ENCODE peak calls at places on chromosomes 3 and 15, in four cellular contexts. R, L, Z and K are unnamed samples.
A peak's percentile ranks its signal among the peaks of the same experiment; 100 is the strongest.

GRCh38 chr3:183254816-183255730 is 2.0 kb downstream of the B3GNT5 start:
- DNase-seq in R (no peak), L (peak; percentile 91), Z (peak; percentile 18), K (no peak)

GRCh38 chr3:139120336-139120971 is 75.8 kb upstream of the PRR23C start:
- DNase-seq in R (no peak), L (peak; percentile 50), Z (peak; percentile 87), K (peak; percentile 38)

GRCh38 chr15:29437888-29438713 is 168.5 kb upstream of the NSMCE3 start:
- DNase-seq in R (no peak), L (no peak), Z (no peak), K (no peak)

GRCh38 chr15:90611157-90611556 is 81.4 kb downstream of the CRTC3 start:
- DNase-seq in R (no peak), L (no peak), Z (no peak), K (no peak)

GRCh38 chr15:71634820-71635219 is 175.5 kb upstream of the NR2E3 start:
- DNase-seq in R (no peak), L (no peak), Z (no peak), K (no peak)

GRCh38 chr3:150104564-150104963 is 133.9 kb upstream of the PFN2 start:
- DNase-seq in R (no peak), L (no peak), Z (no peak), K (no peak)

GRCh38 chr3:108528459-108529231 is 18.2 kb upstream of the MYH15 start:
- DNase-seq in R (peak; percentile 39), L (no peak), Z (no peak), K (no peak)

GRCh38 chr3:195761031-195761430 is 40.3 kb downstream of the MUC20 start:
- DNase-seq in R (no peak), L (no peak), Z (no peak), K (no peak)

GRCh38 chr15:35358824-35359223 is 187.1 kb downstream of the DPH6 start:
- DNase-seq in R (no peak), L (no peak), Z (no peak), K (no peak)

GRCh38 chr3:192888121-192888520 is 29.5 kb downstream of the MB21D2 start:
- DNase-seq in R (no peak), L (no peak), Z (no peak), K (no peak)

GRCh38 chr3:183301937-183302580 is 49.0 kb downstream of the B3GNT5 start:
- DNase-seq in R (no peak), L (no peak), Z (peak; percentile 16), K (no peak)

GRCh38 chr3:49671291-49672288 is 2.6 kb upstream of the APEH start:
- DNase-seq in R (peak; percentile 38), L (peak; percentile 80), Z (peak; percentile 53), K (peak; percentile 70)

GRCh38 chr3:124325248-124325647 is 333.3 kb upstream of the ROPN1 start:
- DNase-seq in R (no peak), L (no peak), Z (no peak), K (no peak)

GRCh38 chr3:87969620-87970019 is 89.2 kb downstream of the CGGBP1 start:
- DNase-seq in R (no peak), L (no peak), Z (no peak), K (no peak)

GRCh38 chr3:46400000-46400734 is 6.7 kb downstream of the CCR5AS start:
- DNase-seq in R (no peak), L (peak; percentile 86), Z (peak; percentile 62), K (no peak)

GRCh38 chr3:5304789-5305680 is 117.5 kb downstream of the EDEM1 start:
- DNase-seq in R (no peak), L (peak; percentile 70), Z (peak; percentile 44), K (peak; percentile 79)

GRCh38 chr3:190362258-190362657 is 25.7 kb upstream of the CLDN16 start:
- DNase-seq in R (no peak), L (no peak), Z (no peak), K (peak; percentile 53)

GRCh38 chr15:99421172-99421656 is 144.6 kb upstream of the MEF2A start:
- DNase-seq in R (no peak), L (no peak), Z (peak; percentile 39), K (peak; percentile 43)

GRCh38 chr3:156461889-156462288 is 93.0 kb downstream of the SSR3 start:
- DNase-seq in R (no peak), L (peak; percentile 34), Z (no peak), K (no peak)

GRCh38 chr15:83164409-83165404 is 42.9 kb downstream of the HDGFL3 start:
- DNase-seq in R (no peak), L (no peak), Z (peak; percentile 86), K (no peak)

GRCh38 chr3:172600644-172601065 is 77.4 kb upstream of the TNFSF10 start:
- DNase-seq in R (no peak), L (no peak), Z (no peak), K (no peak)

GRCh38 chr3:147412491-147412916 is 3.3 kb downstream of the ZIC1 start:
- DNase-seq in R (no peak), L (no peak), Z (no peak), K (no peak)

GRCh38 chr15:87711011-87711410 is 545.5 kb downstream of the NTRK3 start:
- DNase-seq in R (no peak), L (no peak), Z (peak; percentile 45), K (no peak)

DNA sequence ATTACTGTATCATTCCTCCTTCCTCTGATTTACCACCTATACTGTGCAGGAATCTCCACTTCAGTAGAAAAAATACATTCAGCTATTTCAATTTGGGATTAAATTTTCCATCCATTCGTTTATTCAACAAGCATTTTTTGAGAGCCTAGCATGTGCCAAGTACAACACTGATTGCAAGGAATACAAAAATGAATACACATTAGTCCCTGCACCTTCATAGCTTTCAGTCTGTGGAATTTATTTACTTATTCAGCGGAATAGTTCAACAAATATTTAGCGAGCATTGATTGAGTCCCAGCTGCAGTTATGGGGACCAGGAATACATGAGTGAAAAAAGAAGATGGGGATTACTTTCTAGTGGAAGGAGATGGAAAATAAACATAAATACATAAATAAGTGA is 606.8 kb upstream of the TBL1XR1 start:
- DNase-seq in R (no peak), L (no peak), Z (no peak), K (no peak)
- TF ChIP-seq CHD1 in R (no peak), L (no peak), Z (no peak), K (no peak)

GRCh38 chr15:59259137-59259943 is 52.7 kb downstream of the LDHAL6B start:
- DNase-seq in R (no peak), L (no peak), Z (no peak), K (no peak)
- TF ChIP-seq CHD1 in R (no peak), L (no peak), Z (no peak), K (no peak)

DNA sequence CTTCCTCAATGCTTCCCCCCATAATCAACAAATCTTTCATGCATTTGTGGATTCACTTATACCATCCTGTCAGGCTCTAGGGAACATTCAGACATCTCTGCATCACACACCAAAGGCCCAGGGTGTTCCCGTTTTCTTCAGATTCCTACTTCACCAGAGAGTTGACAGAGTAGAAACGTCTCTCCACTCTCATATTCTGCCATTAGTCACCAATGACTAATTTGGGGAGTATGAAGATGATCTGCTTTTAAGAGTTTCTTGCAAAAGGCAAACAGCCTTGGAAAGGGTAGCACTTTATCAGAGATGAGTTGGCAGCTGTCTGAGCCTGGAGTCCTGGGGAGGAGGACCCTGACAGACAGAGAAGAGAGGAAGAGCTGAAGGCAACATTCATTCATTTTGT is 55.8 kb upstream of the DGKG start:
- DNase-seq in R (no peak), L (no peak), Z (peak; percentile 83), K (peak; percentile 10)
- TF ChIP-seq CHD1 in R (no peak), L (no peak), Z (no peak), K (no peak)

GRCh38 chr15:80049046-80049445 is 10.4 kb upstream of the ZFAND6 start:
- DNase-seq in R (no peak), L (no peak), Z (no peak), K (no peak)

GRCh38 chr15:80055933-80056332 is 3.5 kb upstream of the ZFAND6 start:
- DNase-seq in R (peak; percentile 66), L (no peak), Z (no peak), K (no peak)

GRCh38 chr15:80058044-80058443 is 1.4 kb upstream of the ZFAND6 start:
- DNase-seq in R (no peak), L (no peak), Z (no peak), K (no peak)

GRCh38 chr15:80052597-80053304 is 6.7 kb upstream of the ZFAND6 start:
- DNase-seq in R (no peak), L (no peak), Z (no peak), K (no peak)
- TF ChIP-seq CHD1 in R (no peak), L (no peak), Z (no peak), K (no peak)

GRCh38 chr3:168336276-168336675 is 240.6 kb upstream of the GOLIM4 start:
- DNase-seq in R (no peak), L (no peak), Z (peak; percentile 6), K (no peak)
- TF ChIP-seq CHD1 in R (no peak), L (no peak), Z (no peak), K (no peak)

DNA sequence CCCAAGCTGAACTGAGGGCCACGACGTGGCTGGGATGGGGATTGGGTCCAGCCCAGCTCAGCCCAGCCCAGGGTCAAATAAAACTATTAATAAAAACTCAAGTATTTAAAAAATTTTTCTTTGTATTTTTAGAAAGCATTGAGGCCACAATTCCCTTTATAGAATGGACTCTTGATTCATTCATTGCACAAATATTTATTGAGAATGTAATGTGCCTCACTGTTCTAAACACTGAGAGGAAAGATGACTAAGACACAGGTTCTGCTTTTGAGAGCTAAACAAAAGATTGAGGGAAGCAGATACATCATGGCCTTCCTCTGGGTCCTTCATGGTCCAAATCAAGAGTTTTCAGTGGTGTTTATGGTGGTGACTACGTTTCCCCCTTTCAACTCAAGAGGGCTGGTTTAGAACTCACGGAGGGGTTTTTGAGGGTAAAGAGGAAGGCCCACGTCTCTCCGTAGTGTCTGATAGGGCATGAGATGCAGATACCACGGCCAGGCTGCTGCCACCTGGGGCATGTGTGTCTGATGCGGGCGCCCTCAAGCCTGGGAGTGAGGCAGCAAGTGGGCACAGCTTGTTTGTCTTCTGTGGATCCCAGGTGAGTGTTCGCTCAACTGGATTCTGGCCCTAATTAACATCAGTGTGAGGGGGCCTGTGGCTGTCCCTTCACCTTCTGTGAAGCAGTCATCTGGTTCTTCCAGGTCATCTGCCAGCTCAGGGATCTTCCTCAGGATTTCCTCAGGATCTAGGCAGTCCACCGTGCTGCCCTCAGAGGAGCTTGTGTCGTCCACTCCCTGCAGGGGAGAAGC is 73.5 kb upstream of the SCN5A start:
- DNase-seq in R (no peak), L (no peak), Z (peak; percentile 85), K (no peak)
- TF ChIP-seq CHD1 in R (no peak), L (no peak), Z (no peak), K (no peak)

GRCh38 chr15:36594556-36595090 is 15.2 kb downstream of the CDIN1 start:
- DNase-seq in R (no peak), L (no peak), Z (no peak), K (no peak)
- TF ChIP-seq CHD1 in R (no peak), L (no peak), Z (no peak), K (no peak)